ENCODE peak calls at places on chromosome 21, in six cellular contexts. K is GM23338, B is fibroblast of mammary gland, Z is GM10248, C is transverse colon, S is BE2C. W is an unnamed sample.

GRCh38 chr21:44911066-44911383 is 9.7 kb downstream of the ITGB2 start:
- DNase-seq in S (no peak), Z (no peak), K (no peak), C (no peak), B (no peak), W (no peak)

GRCh38 chr21:45788198-45788597 is 144.7 kb downstream of the PCBP3 start:
- DNase-seq in S (no peak), Z (no peak), B (no peak), C (no peak), K (no peak), W (no peak)

GRCh38 chr21:30234643-30235042 is 18.7 kb upstream of the CLDN8 start:
- DNase-seq in K (no peak), Z (no peak), C (no peak), S (no peak), B (peak), W (no peak)

GRCh38 chr21:15160136-15160535 is 95.3 kb upstream of the NRIP1 start:
- DNase-seq in K (no peak), S (no peak), Z (no peak), C (no peak), B (no peak), W (no peak)

GRCh38 chr21:35508389-35508888 is 459.3 kb upstream of the RUNX1 start:
- DNase-seq in K (peak), C (peak), B (peak), Z (no peak), S (no peak), W (no peak)

GRCh38 chr21:29825936-29826335 is 113.9 kb downstream of the GRIK1 start:
- DNase-seq in B (peak), C (no peak), S (no peak), K (no peak), Z (no peak), W (no peak)

GRCh38 chr21:29546071-29546470 is 247.3 kb downstream of the BACH1 start:
- DNase-seq in K (no peak), S (no peak), C (no peak), Z (no peak), B (no peak), W (no peak)

GRCh38 chr21:29155118-29155932 is 24.9 kb downstream of the MAP3K7CL start:
- DNase-seq in S (no peak), K (peak), Z (no peak), B (peak), C (no peak), W (no peak)

GRCh38 chr21:44884059-44884458 is 10.6 kb upstream of the PTTG1IP start:
- DNase-seq in S (no peak), K (no peak), Z (no peak), C (no peak), B (no peak), W (no peak)

GRCh38 chr21:22399717-22400520 is 1401.7 kb downstream of the NCAM2 start:
- DNase-seq in Z (no peak), C (no peak), S (no peak), K (no peak), B (no peak), W (no peak)

GRCh38 chr21:35050348-35051286 is 1.5 kb upstream of the RUNX1 start:
- DNase-seq in K (no peak), S (no peak), Z (peak), C (no peak), B (peak), W (no peak)

GRCh38 chr21:46456750-46457149 is 1.9 kb upstream of the DIP2A start:
- DNase-seq in Z (no peak), K (no peak), B (no peak), C (no peak), S (no peak), W (no peak)

GRCh38 chr21:37297364-37297763 is 30.2 kb upstream of the VPS26C start:
- DNase-seq in K (no peak), B (no peak), S (no peak), Z (no peak), C (no peak), W (no peak)

GRCh38 chr21:24118738-24119470 is 1488.4 kb downstream of the MRPL39 start:
- DNase-seq in Z (no peak), S (no peak), K (no peak), B (no peak), C (no peak), W (no peak)

GRCh38 chr21:32281531-32281930 is 2.7 kb upstream of the MIS18A start:
- DNase-seq in B (peak), Z (no peak), K (no peak), S (no peak), C (no peak), W (no peak)

GRCh38 chr21:32279377-32279680 is 480 bp upstream of the MIS18A start:
- DNase-seq in C (no peak), Z (no peak), B (no peak), S (no peak), K (no peak), W (no peak)

GRCh38 chr21:32278068-32278467 is 781 bp downstream of the MIS18A start:
- DNase-seq in C (no peak), Z (no peak), K (peak), S (no peak), B (peak), W (no peak)

GRCh38 chr21:32276671-32277070 is 2.2 kb downstream of the MIS18A start:
- DNase-seq in B (no peak), Z (no peak), C (no peak), S (no peak), K (no peak), W (no peak)

GRCh38 chr21:32278518-32279376 is at the start of gene MIS18A:
- DNase-seq in Z (peak), K (peak), S (peak), B (peak), C (peak), W (peak)
- TF ChIP-seq CTCF in Z (no peak), K (no peak), S (no peak), B (no peak), C (no peak), W (no peak)

GRCh38 chr21:43315244-43316137 is 111.4 kb downstream of the SIK1 start:
- DNase-seq in K (no peak), C (no peak), B (no peak), Z (no peak), S (no peak), W (no peak)
- TF ChIP-seq CTCF in K (peak), C (no peak), B (peak), Z (peak), S (peak), W (peak)

GRCh38 chr21:33386222-33386784 is 16.9 kb upstream of the IFNGR2 start:
- DNase-seq in S (no peak), Z (no peak), C (no peak), K (peak), B (no peak), W (no peak)
- TF ChIP-seq CTCF in S (peak), Z (no peak), C (no peak), K (peak), B (peak), W (peak)

GRCh38 chr21:41664881-41665765 is 101.7 kb downstream of the RIPK4 start:
- DNase-seq in Z (no peak), B (peak), K (no peak), S (no peak), C (no peak), W (no peak)

GRCh38 chr21:41662761-41663160 is 104.1 kb downstream of the RIPK4 start:
- DNase-seq in S (no peak), B (no peak), Z (no peak), K (no peak), C (no peak), W (no peak)

GRCh38 chr21:41662161-41662560 is 104.7 kb downstream of the RIPK4 start:
- DNase-seq in K (no peak), Z (no peak), B (no peak), C (no peak), S (no peak), W (no peak)

GRCh38 chr21:41665766-41666595 is 100.9 kb downstream of the RIPK4 start:
- DNase-seq in B (no peak), S (no peak), C (no peak), Z (no peak), K (no peak), W (no peak)

GRCh38 chr21:41663805-41664788 is 102.8 kb downstream of the RIPK4 start:
- DNase-seq in C (peak), K (no peak), B (peak), Z (no peak), S (no peak), W (no peak)
- TF ChIP-seq CTCF in C (no peak), K (no peak), B (no peak), Z (no peak), S (no peak), W (no peak)

GRCh38 chr21:39022901-39023693 is 160.2 kb downstream of the PSMG1 start:
- DNase-seq in C (no peak), Z (no peak), B (peak), S (no peak), K (peak), W (no peak)
- TF ChIP-seq CTCF in C (peak), Z (no peak), B (peak), S (peak), K (peak), W (peak)

GRCh38 chr21:25826652-25827051 is 91.9 kb downstream of the GABPA start:
- DNase-seq in S (no peak), K (no peak), C (no peak), Z (no peak), B (no peak), W (no peak)
- TF ChIP-seq CTCF in S (no peak), K (no peak), C (no peak), Z (no peak), B (no peak), W (no peak)

GRCh38 chr21:40466893-40467483 is 380.0 kb downstream of the DSCAM start:
- DNase-seq in Z (no peak), S (no peak), C (no peak), K (peak), B (peak), W (no peak)
- TF ChIP-seq CTCF in Z (no peak), S (no peak), C (peak), K (peak), B (no peak), W (peak)